ENCODE peak calls at places on chromosomes 2 and 18, in ten cellular contexts. N, I, X, L, U, F, K, W, Z and C are unnamed samples.

GRCh38 chr2:240983361-240983995 is 14.9 kb upstream of the SNED1 start:
- DNase-seq in Z (peak), I (no peak), K (no peak), X (peak), U (peak), F (peak), L (no peak), N (peak), W (peak), C (no peak)

GRCh38 chr2:217622205-217622621 is 380.6 kb downstream of the TNS1 start:
- DNase-seq in U (no peak), X (peak), I (no peak), N (no peak), K (peak), W (no peak), F (no peak), L (no peak), Z (peak), C (peak)

GRCh38 chr2:65158557-65158956 is 28.7 kb upstream of the RAB1A start:
- DNase-seq in F (no peak), Z (no peak), N (no peak), W (no peak), L (no peak), K (no peak), I (no peak), X (no peak), U (no peak), C (no peak)

GRCh38 chr2:109331864-109332848 is 203.2 kb downstream of the SH3RF3 start:
- DNase-seq in L (no peak), U (peak), I (no peak), F (peak), Z (no peak), N (peak), W (peak), X (peak), K (no peak), C (peak)

GRCh38 chr2:65358690-65359400 is 73.6 kb downstream of the SPRED2 start:
- DNase-seq in Z (no peak), X (peak), L (no peak), F (no peak), K (no peak), W (no peak), U (no peak), N (no peak), I (no peak), C (no peak)

GRCh38 chr2:66577331-66578041 is 142.6 kb downstream of the MEIS1 start:
- DNase-seq in N (no peak), I (no peak), U (no peak), W (no peak), Z (no peak), F (no peak), X (no peak), L (no peak), K (no peak), C (no peak)

GRCh38 chr18:13539843-13540535 is 186.4 kb downstream of the FAM210A start:
- DNase-seq in W (no peak), F (no peak), N (no peak), U (no peak), L (no peak), X (no peak), I (no peak), Z (no peak), K (peak), C (no peak)

GRCh38 chr2:11419781-11420180 is 46.2 kb downstream of the E2F6 start:
- DNase-seq in Z (no peak), F (no peak), W (no peak), I (no peak), K (no peak), X (no peak), L (no peak), U (no peak), N (no peak), C (no peak)